ENCODE peak calls at places on chromosomes 7 and 10, in nine cellular contexts. D, G, C, L, B, Y, X, R and A are unnamed samples.

GRCh38 chr7:130669051-130669700 is 628 bp upstream of the COPG2 start:
- DNase-seq in D (no peak), G (peak; percentile 13), C (no peak), L (no peak), B (no peak), Y (no peak), X (no peak), R (no peak), A (no peak)

GRCh38 chr10:6838118-6838517 is 258.0 kb upstream of the PRKCQ start:
- DNase-seq in D (no peak), G (no peak), C (no peak), L (no peak), B (no peak), Y (no peak), X (no peak), R (no peak), A (no peak)

GRCh38 chr10:35631404-35631803 is 10.7 kb downstream of the FZD8 start:
- DNase-seq in D (no peak), G (no peak), C (no peak), L (no peak), B (no peak), Y (no peak), X (no peak), R (no peak), A (no peak)

GRCh38 chr10:85080934-85081333 is 752.5 kb downstream of the CCSER2 start:
- DNase-seq in D (no peak), G (no peak), C (no peak), L (no peak), B (no peak), Y (no peak), X (no peak), R (no peak), A (no peak)

GRCh38 chr7:45001138-45001694 is 1.2 kb downstream of the CCM2 start:
- DNase-seq in D (no peak), G (no peak), C (peak; percentile 38), L (peak; percentile 84), B (no peak), Y (no peak), X (no peak), R (peak; percentile 53), A (no peak)

GRCh38 chr7:83655951-83656556 is 7.1 kb upstream of the SEMA3E start:
- DNase-seq in D (no peak), G (peak; percentile 61), C (peak; percentile 36), L (no peak), B (peak; percentile 40), Y (peak; percentile 4), X (no peak), R (no peak), A (no peak)

GRCh38 chr7:114334992-114335391 is 79.6 kb upstream of the FOXP2 start:
- DNase-seq in D (no peak), G (no peak), C (no peak), L (no peak), B (no peak), Y (no peak), X (no peak), R (no peak), A (no peak)

GRCh38 chr7:151135525-151135845 is 32.0 kb downstream of the GBX1 start:
- DNase-seq in D (no peak), G (no peak), C (no peak), L (peak; percentile 11), B (no peak), Y (no peak), X (no peak), R (no peak), A (no peak)

GRCh38 chr10:107548301-107548700 is 383.8 kb upstream of the SORCS1 start:
- DNase-seq in D (no peak), G (no peak), C (no peak), L (no peak), B (no peak), Y (no peak), X (no peak), R (no peak), A (no peak)

GRCh38 chr7:55210716-55211115 is 154.4 kb upstream of the LANCL2 start:
- DNase-seq in D (no peak), G (peak; percentile 25), C (no peak), L (no peak), B (no peak), Y (no peak), X (no peak), R (no peak), A (no peak)

GRCh38 chr7:55210176-55210575 is 155.0 kb upstream of the LANCL2 start:
- DNase-seq in D (no peak), G (no peak), C (no peak), L (no peak), B (no peak), Y (no peak), X (no peak), R (no peak), A (no peak)

GRCh38 chr7:55212838-55213237 is 152.3 kb upstream of the LANCL2 start:
- DNase-seq in D (no peak), G (no peak), C (no peak), L (no peak), B (no peak), Y (no peak), X (no peak), R (no peak), A (no peak)

GRCh38 chr7:55212176-55212575 is 153.0 kb upstream of the LANCL2 start:
- DNase-seq in D (no peak), G (no peak), C (no peak), L (no peak), B (no peak), Y (no peak), X (no peak), R (no peak), A (no peak)

GRCh38 chr7:55211721-55212120 is 153.4 kb upstream of the LANCL2 start:
- DNase-seq in D (no peak), G (no peak), C (no peak), L (no peak), B (no peak), Y (no peak), X (no peak), R (no peak), A (no peak)
- TF ChIP-seq CTCF in D (no peak), G (no peak), C (no peak), L (no peak), B (no peak), Y (no peak), X (no peak), R (no peak), A (no peak)

DNA sequence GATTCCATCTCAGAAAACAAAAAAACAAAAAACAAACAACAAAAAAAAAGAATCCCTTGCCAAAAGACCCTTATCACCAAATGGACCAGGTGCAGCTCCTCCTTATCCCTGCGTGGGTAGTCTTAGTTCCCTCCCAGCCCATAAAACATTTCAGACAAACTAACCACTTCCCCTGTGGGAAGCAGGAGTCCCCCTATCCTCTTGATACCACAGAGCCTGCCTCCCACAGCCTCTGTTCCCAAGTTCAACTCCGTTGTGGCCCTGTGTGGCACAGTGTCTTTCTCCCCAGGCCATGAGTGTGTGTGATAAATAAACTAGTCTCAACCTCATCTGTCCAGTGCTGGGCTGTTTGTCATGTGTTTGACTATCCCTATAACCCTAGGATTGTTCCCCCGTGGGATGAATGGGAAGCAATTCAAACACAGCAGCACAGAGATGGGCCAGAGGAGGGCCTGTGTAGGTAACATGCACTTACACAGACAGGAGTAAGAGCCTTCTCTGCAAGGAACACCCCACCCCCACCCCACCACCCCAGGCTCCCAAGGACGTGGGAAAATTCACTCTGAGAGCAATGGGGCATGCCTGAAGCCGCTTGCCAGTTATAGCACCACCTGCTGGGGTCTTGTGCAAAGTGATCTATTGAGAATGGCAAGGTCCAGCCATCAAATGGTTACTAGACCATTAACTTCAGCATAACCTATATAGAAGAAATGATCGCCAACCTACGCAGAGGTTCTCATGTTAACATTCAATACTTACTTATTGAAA is 147.1 kb upstream of the GHITM start:
- DNase-seq in D (no peak), G (no peak), C (peak; percentile 31), L (no peak), B (peak; percentile 40), Y (no peak), X (no peak), R (no peak), A (no peak)
- TF ChIP-seq CTCF in D (peak; percentile 29), G (peak; percentile 27), C (no peak), L (no peak), B (peak; percentile 57), Y (peak; percentile 21), X (no peak), R (no peak), A (peak; percentile 10)

GRCh38 chr10:70672993-70673928 is 955 bp downstream of the ADAMTS14 start:
- DNase-seq in D (peak; percentile 50), G (peak; percentile 75), C (no peak), L (no peak), B (no peak), Y (peak; percentile 71), X (no peak), R (no peak), A (no peak)

GRCh38 chr10:70672165-70672992 is at the start of gene ADAMTS14:
- DNase-seq in D (no peak), G (no peak), C (no peak), L (no peak), B (peak; percentile 24), Y (no peak), X (peak; percentile 90), R (no peak), A (no peak)

GRCh38 chr10:70671229-70671588 is 1.1 kb upstream of the ADAMTS14 start:
- DNase-seq in D (no peak), G (no peak), C (no peak), L (no peak), B (no peak), Y (no peak), X (no peak), R (no peak), A (no peak)

GRCh38 chr10:70669732-70670317 is 2.5 kb upstream of the ADAMTS14 start:
- DNase-seq in D (no peak), G (no peak), C (no peak), L (no peak), B (no peak), Y (no peak), X (peak; percentile 13), R (no peak), A (no peak)

DNA sequence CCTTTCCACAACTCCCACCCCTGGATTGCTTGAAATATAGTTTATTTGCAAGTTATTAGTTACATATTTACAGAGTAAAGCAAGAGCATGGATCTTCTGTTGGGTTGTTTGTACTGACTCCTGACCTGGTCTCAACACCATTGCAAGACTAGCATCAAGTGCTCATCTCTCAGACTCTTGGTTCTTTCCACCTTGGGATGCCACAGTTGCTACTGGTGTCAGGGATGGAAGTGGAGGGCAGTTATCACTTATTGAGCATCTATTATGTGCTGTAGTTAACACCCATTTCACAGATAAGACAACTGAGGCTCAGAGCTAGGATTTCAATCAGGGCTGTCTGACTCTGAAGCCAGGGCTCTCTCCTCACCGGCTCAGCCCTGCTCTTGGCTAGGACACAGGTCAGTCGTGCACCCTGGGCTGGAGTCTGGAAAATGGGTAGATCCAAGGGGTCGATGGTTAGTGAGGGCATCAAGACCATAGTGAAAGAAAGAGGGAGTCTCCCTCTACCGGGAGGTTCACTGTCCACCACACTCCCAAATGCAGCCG is 614 bp upstream of the ADAMTS14 start:
- DNase-seq in D (no peak), G (no peak), C (no peak), L (no peak), B (no peak), Y (no peak), X (no peak), R (no peak), A (no peak)
- TF ChIP-seq CTCF in D (no peak), G (no peak), C (no peak), L (no peak), B (no peak), Y (peak; percentile 28), X (no peak), R (no peak), A (no peak)

DNA sequence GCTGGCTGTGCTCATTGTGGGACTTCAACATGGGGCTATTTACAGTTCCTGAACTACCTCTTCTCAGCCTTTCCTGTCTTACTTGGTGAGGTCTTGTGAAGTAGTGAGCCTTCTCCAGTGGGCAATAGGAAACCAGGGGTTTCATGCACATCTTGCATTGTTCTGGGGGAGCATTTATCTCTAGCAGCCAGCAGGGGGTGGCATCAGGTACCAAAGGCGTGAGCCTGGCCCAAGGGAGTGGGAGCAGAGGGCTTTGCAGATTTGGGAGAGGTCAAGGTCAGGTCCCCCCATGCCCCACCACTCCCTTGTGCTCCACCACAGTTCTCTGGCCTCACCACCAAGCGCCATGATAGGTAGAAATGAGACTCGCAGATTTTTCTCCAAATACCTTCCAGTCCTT is 85.4 kb upstream of the NPTX2 start:
- DNase-seq in D (no peak), G (no peak), C (no peak), L (no peak), B (no peak), Y (no peak), X (no peak), R (no peak), A (no peak)
- TF ChIP-seq CTCF in D (no peak), G (no peak), C (no peak), L (no peak), B (no peak), Y (no peak), X (no peak), R (no peak), A (no peak)